ENCODE peak calls at places on chromosome 19, in nine cellular contexts. N is stomach, R is K562, L is endothelial cell of umbilical vein, W is Panc1, A is breast epithelium, G is transverse colon, Q is spleen, E is HCT116. C is an unnamed sample. For H3K27me3, the result is how much of the 10 kb centered on the place peaks cover.

GRCh38 chr19:5074418-5074817 is 105.5 kb downstream of the KDM4B start:
- DNase-seq in N (no peak), R (no peak), L (no peak), W (no peak), A (no peak), G (no peak), Q (no peak), E (no peak), C (no peak)

GRCh38 chr19:19212866-19213265 is 1.1 kb downstream of the NCAN start:
- DNase-seq in N (no peak), R (no peak), L (no peak), W (no peak), A (no peak), G (no peak), Q (no peak), E (no peak), C (no peak)

GRCh38 chr19:1768248-1768647 is 14.9 kb downstream of the ONECUT3 start:
- DNase-seq in N (no peak), R (peak), L (no peak), W (no peak), A (no peak), G (peak), Q (no peak), E (no peak), C (no peak)

GRCh38 chr19:22784051-22784450 is at the start of gene ZNF99:
- DNase-seq in N (no peak), R (no peak), L (no peak), W (no peak), A (peak), G (no peak), Q (no peak), E (no peak), C (no peak)

GRCh38 chr19:55117063-55117635 is 288 bp downstream of the PPP1R12C start:
- DNase-seq in N (no peak), R (no peak), L (no peak), W (no peak), A (no peak), G (peak), Q (peak), E (no peak), C (no peak)

GRCh38 chr19:4267101-4267900 is 11.8 kb upstream of the SHD start:
- DNase-seq in N (peak), R (peak), L (peak), W (peak), A (no peak), G (peak), Q (peak), E (peak), C (no peak)

GRCh38 chr19:14343286-14343685 is 38.0 kb upstream of the ADGRE5 start:
- DNase-seq in N (peak), R (no peak), L (no peak), W (no peak), A (no peak), G (no peak), Q (no peak), E (no peak), C (no peak)

GRCh38 chr19:41595890-41596280 is 19.9 kb downstream of the CEACAM21 start:
- DNase-seq in N (no peak), R (no peak), L (no peak), W (no peak), A (no peak), G (no peak), Q (peak), E (no peak), C (no peak)

GRCh38 chr19:23774156-23774971 is 15.7 kb upstream of the ZNF681 start:
- DNase-seq in N (no peak), R (no peak), L (no peak), W (no peak), A (no peak), G (no peak), Q (no peak), E (no peak), C (peak)

GRCh38 chr19:36140289-36141038 is 598 bp downstream of the CAPNS1 start:
- DNase-seq in N (peak), R (peak), L (peak), W (no peak), A (no peak), G (peak), Q (no peak), E (no peak), C (no peak)

GRCh38 chr19:31214086-31214485 is 135.2 kb downstream of the TSHZ3 start:
- DNase-seq in N (peak), R (peak), L (peak), W (peak), A (peak), G (peak), Q (peak), E (no peak), C (no peak)

GRCh38 chr19:49441960-49442350 is 628 bp upstream of the SLC17A7 start:
- DNase-seq in N (no peak), R (no peak), L (no peak), W (no peak), A (no peak), G (no peak), Q (no peak), E (no peak), C (no peak)

GRCh38 chr19:43625918-43626579 is 6.6 kb upstream of the ZNF428 start:
- DNase-seq in N (no peak), R (peak), L (no peak), W (no peak), A (no peak), G (no peak), Q (no peak), E (no peak), C (no peak)

GRCh38 chr19:16441661-16442071 is 30.1 kb downstream of the EPS15L1 start:
- DNase-seq in N (no peak), R (peak), L (peak), W (no peak), A (no peak), G (no peak), Q (no peak), E (no peak), C (no peak)

GRCh38 chr19:37227996-37228395 is 10.0 kb downstream of the ZNF383 start:
- DNase-seq in N (no peak), R (no peak), L (no peak), W (no peak), A (peak), G (no peak), Q (no peak), E (no peak), C (no peak)

GRCh38 chr19:46976845-46977320 is 42.8 kb upstream of the NPAS1 start:
- DNase-seq in N (peak), R (peak), L (peak), W (no peak), A (no peak), G (no peak), Q (peak), E (no peak), C (no peak)

GRCh38 chr19:1866693-1867358 is 3.4 kb upstream of the KLF16 start:
- DNase-seq in N (no peak), R (no peak), L (no peak), W (no peak), A (no peak), G (no peak), Q (no peak), E (no peak), C (no peak)

GRCh38 chr19:51654783-51655182 is 8.2 kb upstream of the SIGLEC14 start:
- DNase-seq in N (no peak), R (peak), L (no peak), W (no peak), A (no peak), G (no peak), Q (no peak), E (no peak), C (no peak)

GRCh38 chr19:3055741-3056453 is 6.4 kb downstream of the TLE5 start:
- DNase-seq in N (peak), R (no peak), L (no peak), W (no peak), A (peak), G (peak), Q (no peak), E (peak), C (no peak)

GRCh38 chr19:49114630-49115363 is 627 bp downstream of the LIN7B start:
- DNase-seq in N (peak), R (peak), L (peak), W (no peak), A (no peak), G (peak), Q (peak), E (no peak), C (no peak)

GRCh38 chr19:57583521-57584416 is at the start of gene ZIK1:
- DNase-seq in N (peak), R (peak), L (peak), W (no peak), A (peak), G (peak), Q (peak), E (no peak), C (peak)

GRCh38 chr19:13850910-13851753 is 25.8 kb upstream of the NANOS3 start:
- DNase-seq in N (peak), R (peak), L (peak), W (no peak), A (peak), G (peak), Q (peak), E (peak), C (peak)

GRCh38 chr19:42201489-42202289 is 15.8 kb downstream of the DEDD2 start:
- DNase-seq in N (peak), R (no peak), L (no peak), W (no peak), A (no peak), G (peak), Q (peak), E (no peak), C (no peak)

GRCh38 chr19:32631381-32631780 is 43.6 kb downstream of the ANKRD27 start:
- DNase-seq in N (no peak), R (no peak), L (no peak), W (no peak), A (no peak), G (no peak), Q (no peak), E (no peak), C (no peak)

GRCh38 chr19:36573948-36574726 is 1.0 kb upstream of the ZNF529 start:
- DNase-seq in N (peak), R (no peak), L (peak), W (no peak), A (no peak), G (peak), Q (no peak), E (no peak), C (no peak)

GRCh38 chr19:40691421-40692211 is 1.2 kb upstream of the NUMBL start:
- DNase-seq in N (no peak), R (peak), L (no peak), W (no peak), A (no peak), G (no peak), Q (peak), E (no peak), C (no peak)

GRCh38 chr19:37905936-37906867 is at the start of gene WDR87:
- DNase-seq in N (peak), R (peak), L (no peak), W (no peak), A (peak), G (peak), Q (peak), E (no peak), C (no peak)

GRCh38 chr19:572891-573825 is 762 bp downstream of the BSG start:
- DNase-seq in N (peak), R (no peak), L (peak), W (no peak), A (no peak), G (peak), Q (peak), E (no peak), C (no peak)

GRCh38 chr19:47390533-47391488 is 28.5 kb downstream of the MEIS3 start:
- DNase-seq in N (no peak), R (no peak), L (no peak), W (no peak), A (no peak), G (no peak), Q (no peak), E (no peak), C (no peak)

GRCh38 chr19:37654833-37655688 is at the start of gene ZFP30:
- DNase-seq in N (peak), R (peak), L (peak), W (peak), A (peak), G (peak), Q (peak), E (peak), C (peak)

GRCh38 chr19:45508931-45509691 is 1.8 kb downstream of the VASP start:
- DNase-seq in N (peak), R (peak), L (peak), W (no peak), A (peak), G (peak), Q (peak), E (no peak), C (peak)
- TF ChIP-seq CTCF in N (no peak), R (no peak), L (no peak), W (no peak), A (no peak), G (no peak), Q (no peak), E (no peak), C (peak)

GRCh38 chr19:29211562-29212416 is 1.2 kb downstream of the UQCRFS1 start:
- DNase-seq in N (no peak), R (peak), L (no peak), W (no peak), A (no peak), G (peak), Q (no peak), E (no peak), C (peak)
- TF ChIP-seq POLR2AphosphoS5 in N (no peak), R (peak), L (no peak), W (no peak), A (no peak), G (no peak), Q (no peak), E (no peak), C (no peak)

GRCh38 chr19:10292206-10292788 is 2.5 kb downstream of the ICAM5 start:
- DNase-seq in N (peak), R (peak), L (peak), W (no peak), A (peak), G (peak), Q (peak), E (peak), C (no peak)
- H3K27me3 ChIP-seq in N (half or more), R (under half), L (half or more), W (under half), A (half or more), G (half or more), Q (half or more), E (under half), C (half or more)

DNA sequence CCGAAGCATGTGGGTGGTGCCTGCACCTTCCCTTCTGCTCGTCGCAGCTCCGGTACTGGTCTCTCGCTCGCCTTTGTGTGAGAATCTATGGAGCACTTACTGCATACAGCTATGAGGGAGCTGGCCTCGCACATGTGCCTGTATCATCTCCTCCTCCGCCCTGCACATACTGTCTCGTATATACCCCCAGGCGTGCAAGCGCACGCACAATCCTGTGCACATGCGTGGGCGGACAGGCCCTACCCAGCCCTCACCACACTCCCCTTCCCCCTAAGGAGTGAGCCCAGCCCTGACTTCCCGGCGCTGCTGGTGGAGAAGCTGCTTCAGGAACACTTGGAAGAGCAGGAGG is 8.7 kb downstream of the PIK3R2 start:
- DNase-seq in N (no peak), R (no peak), L (no peak), W (no peak), A (no peak), G (no peak), Q (peak), E (no peak), C (no peak)
- TF ChIP-seq CTCF in N (no peak), R (no peak), L (no peak), W (no peak), A (no peak), G (no peak), Q (peak), E (no peak), C (no peak)

DNA sequence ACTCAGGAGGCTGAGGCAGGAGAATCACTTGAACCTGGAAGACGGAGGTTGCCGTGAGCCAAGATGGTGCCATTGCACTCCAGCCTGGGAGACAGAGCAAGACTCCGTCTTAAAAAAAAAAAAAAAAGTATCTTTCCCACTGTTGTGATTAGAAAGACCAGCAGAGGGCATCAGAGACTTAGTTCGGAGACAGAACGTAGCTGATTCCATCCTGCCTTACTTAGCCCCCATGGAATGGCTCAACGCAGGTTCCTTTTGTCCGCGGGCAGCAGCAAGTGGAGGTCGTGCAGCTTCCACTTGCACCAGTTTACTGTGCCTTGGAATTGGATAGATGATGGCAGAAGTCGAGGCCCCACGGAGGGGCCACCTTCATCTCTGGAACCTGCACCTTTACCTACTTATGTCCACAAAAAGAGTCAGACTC is 8.1 kb downstream of the TIMM29 start:
- DNase-seq in N (peak), R (peak), L (peak), W (peak), A (no peak), G (peak), Q (no peak), E (peak), C (no peak)
- TF ChIP-seq POLR2AphosphoS5 in N (no peak), R (no peak), L (no peak), W (no peak), A (no peak), G (no peak), Q (no peak), E (no peak), C (no peak)

GRCh38 chr19:33997690-33998089 is 174.6 kb upstream of the LSM14A start:
- DNase-seq in N (no peak), R (no peak), L (peak), W (no peak), A (no peak), G (no peak), Q (no peak), E (no peak), C (no peak)
- H3K27me3 ChIP-seq in N (under half), R (under half), L (under half), W (under half), A (under half), G (under half), Q (under half), E (under half), C (under half)

C was measured in esophagus muscularis mucosa.